ENCODE peak calls at places on chromosomes 12 and 14, in seven cellular contexts. C, A, O, F, M, W and I are unnamed samples.

GRCh38 chr14:31449971-31450610 is 7.2 kb downstream of the DTD2 start:
- DNase-seq in C (peak), A (no peak), O (peak), F (peak), M (peak), W (no peak), I (peak)

GRCh38 chr14:36279306-36280244 is 40.9 kb downstream of the MBIP start:
- DNase-seq in C (no peak), A (no peak), O (no peak), F (no peak), M (no peak), W (no peak), I (no peak)

GRCh38 chr12:6772331-6772695 is at the start of gene LAG3:
- DNase-seq in C (no peak), A (no peak), O (no peak), F (no peak), M (no peak), W (no peak), I (no peak)

GRCh38 chr12:90410962-90411361 is 544.0 kb downstream of the CCER1 start:
- DNase-seq in C (no peak), A (no peak), O (no peak), F (no peak), M (no peak), W (no peak), I (no peak)

GRCh38 chr12:111791507-111791906 is 24.8 kb downstream of the ALDH2 start:
- DNase-seq in C (no peak), A (no peak), O (no peak), F (no peak), M (no peak), W (no peak), I (no peak)

GRCh38 chr14:26709019-26709418 is 111.2 kb upstream of the NOVA1 start:
- DNase-seq in C (no peak), A (no peak), O (no peak), F (no peak), M (no peak), W (no peak), I (no peak)

GRCh38 chr12:131912526-131913274 is 16.4 kb upstream of the PUS1 start:
- DNase-seq in C (peak), A (peak), O (peak), F (peak), M (peak), W (no peak), I (peak)

GRCh38 chr12:105523164-105524057 is 192.9 kb downstream of the C12orf75 start:
- DNase-seq in C (no peak), A (peak), O (peak), F (peak), M (peak), W (no peak), I (peak)